ENCODE peak calls at places on chromosome 13, in four cellular contexts. X is PC-9, T is GM23338, D is mammary epithelial cell. Q is an unnamed sample.

GRCh38 chr13:40664100-40665060 is 2.1 kb downstream of the FOXO1 start:
- DNase-seq in T (peak), D (peak), X (peak), Q (peak)

GRCh38 chr13:113086031-113086750 is 19.4 kb upstream of the F7 start:
- DNase-seq in T (peak), D (no peak), X (no peak), Q (peak)

GRCh38 chr13:26518433-26519084 is 38.9 kb upstream of the WASF3 start:
- DNase-seq in D (no peak), X (no peak), T (peak), Q (peak)

GRCh38 chr13:37360556-37360955 is 238.0 kb downstream of the POSTN start:
- DNase-seq in T (no peak), X (no peak), D (no peak), Q (no peak)

GRCh38 chr13:63336549-63336948 is 1920.9 kb upstream of the PCDH20 start:
- DNase-seq in T (no peak), D (no peak), X (no peak), Q (no peak)

GRCh38 chr13:33649212-33649917 is 168.6 kb upstream of the RFC3 start:
- DNase-seq in D (no peak), T (no peak), X (no peak), Q (no peak)

GRCh38 chr13:67230774-67231480 is 791 bp upstream of the PCDH9 start:
- DNase-seq in T (peak), X (peak), D (peak), Q (peak)

GRCh38 chr13:50917572-50917971 is 8.0 kb downstream of the RNASEH2B start:
- DNase-seq in D (no peak), X (no peak), T (no peak), Q (no peak)

GRCh38 chr13:44768775-44769578 is 192.8 kb upstream of the TSC22D1 start:
- DNase-seq in T (no peak), D (peak), X (no peak), Q (no peak)

DNA sequence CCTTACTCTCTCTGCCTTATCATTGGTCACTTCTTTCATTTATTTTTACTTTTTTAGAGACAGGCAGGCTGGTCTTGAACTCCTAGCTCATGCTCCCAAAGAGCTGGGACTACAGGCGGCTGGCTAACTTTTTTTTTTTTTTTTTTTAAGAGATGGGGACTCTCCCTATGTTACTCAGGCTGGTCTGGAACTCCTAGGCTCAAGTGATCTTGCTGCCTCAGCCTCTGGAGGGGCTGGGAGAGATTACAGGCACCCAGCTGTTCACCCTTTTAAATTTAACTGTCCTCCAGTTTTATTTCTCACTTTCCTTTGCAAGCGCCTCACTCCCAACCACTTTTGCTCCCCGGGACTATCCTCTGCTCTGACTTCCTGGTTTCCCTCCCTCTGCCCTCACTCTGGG is 5.6 kb upstream of the CLDN10 start:
- DNase-seq in D (no peak), T (peak), X (no peak), Q (no peak)
- TF ChIP-seq EZH2 in D (no peak), T (no peak), X (no peak), Q (no peak)

GRCh38 chr13:32031025-32031814 is at the start of gene FRY:
- DNase-seq in T (peak), X (peak), D (peak), Q (peak)
- TF ChIP-seq EZH2 in T (no peak), X (no peak), D (no peak), Q (no peak)

DNA sequence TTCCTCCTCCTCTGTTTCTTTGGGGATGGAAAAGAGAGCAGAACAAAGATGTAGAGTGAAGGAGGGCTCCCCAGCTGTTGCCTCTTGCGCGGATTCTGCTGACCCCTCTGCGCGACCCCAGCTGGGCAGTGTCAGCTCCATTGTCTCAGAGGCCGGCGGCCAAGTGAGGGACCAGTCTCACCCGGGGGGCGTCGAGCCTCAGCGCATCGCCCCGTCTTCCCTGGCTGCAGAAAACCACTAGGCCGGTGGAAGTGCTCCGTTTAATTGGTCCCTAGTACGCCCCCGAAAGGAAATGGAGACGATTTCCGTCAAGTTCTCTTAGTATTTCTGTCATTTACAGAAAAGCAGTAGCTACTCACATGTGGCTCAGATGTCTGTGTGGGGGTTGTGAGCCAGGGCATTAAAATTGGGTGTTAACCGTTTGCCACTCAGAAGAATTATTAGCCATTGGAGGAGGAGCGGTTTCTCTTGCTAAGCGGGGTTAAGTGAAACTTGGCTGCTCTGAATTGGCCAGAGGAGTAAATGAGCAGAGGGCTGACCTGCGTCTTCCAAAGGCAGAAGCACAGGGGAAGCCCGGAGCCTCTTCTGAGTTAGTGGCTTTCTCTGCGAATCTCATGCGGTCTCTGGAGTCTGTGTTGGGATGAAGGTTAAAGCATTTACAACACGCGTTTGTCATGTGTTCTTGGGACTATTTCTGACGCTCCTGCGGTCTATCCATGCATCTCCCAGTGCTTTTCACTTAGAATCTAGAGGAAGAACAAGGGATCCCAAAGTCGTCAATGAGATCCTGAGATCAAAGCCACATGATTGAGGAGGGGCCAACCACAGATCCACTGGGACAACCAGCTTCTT is 132.8 kb upstream of the MYO16 start:
- DNase-seq in X (no peak), T (peak), D (no peak), Q (peak)
- TF ChIP-seq EZH2 in X (no peak), T (peak), D (peak), Q (peak)

DNA sequence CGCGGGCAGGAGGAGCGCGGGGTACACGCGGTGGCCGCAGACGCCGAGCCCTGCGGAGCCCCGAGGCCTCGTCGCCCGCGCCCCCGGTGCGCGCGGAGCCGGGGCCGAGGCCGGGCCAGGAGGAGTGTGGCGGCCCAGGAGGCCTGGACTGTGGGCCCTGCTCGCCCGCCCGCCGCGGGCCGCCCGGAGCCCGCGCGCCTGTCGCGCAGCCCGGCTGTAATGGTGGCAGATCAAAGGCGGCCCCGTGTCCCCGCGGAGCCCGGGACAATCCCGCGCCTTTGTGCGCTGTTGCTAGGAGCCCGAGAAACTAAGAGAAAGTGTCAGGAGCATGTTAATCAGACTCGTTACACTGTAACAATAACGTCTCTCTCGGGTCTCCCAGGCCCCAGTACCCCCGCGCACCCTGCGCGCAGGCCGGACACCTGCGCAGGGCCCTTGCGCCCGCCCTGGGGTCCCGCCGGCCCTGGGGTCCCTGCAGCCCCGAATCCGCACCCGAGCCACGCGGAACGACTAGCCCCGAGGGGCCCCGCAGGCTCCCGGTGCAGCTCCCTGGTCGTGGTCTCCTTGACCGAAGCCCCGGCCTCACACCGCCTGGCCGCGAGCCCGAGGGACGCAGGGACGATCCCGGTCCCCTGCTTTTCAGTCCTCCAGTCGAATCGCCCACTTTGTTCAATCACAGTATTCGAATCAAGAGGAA is 75.4 kb downstream of the ZIC5 start:
- DNase-seq in D (no peak), T (peak), X (no peak), Q (peak)
- TF ChIP-seq EZH2 in D (no peak), T (no peak), X (no peak), Q (no peak)

DNA sequence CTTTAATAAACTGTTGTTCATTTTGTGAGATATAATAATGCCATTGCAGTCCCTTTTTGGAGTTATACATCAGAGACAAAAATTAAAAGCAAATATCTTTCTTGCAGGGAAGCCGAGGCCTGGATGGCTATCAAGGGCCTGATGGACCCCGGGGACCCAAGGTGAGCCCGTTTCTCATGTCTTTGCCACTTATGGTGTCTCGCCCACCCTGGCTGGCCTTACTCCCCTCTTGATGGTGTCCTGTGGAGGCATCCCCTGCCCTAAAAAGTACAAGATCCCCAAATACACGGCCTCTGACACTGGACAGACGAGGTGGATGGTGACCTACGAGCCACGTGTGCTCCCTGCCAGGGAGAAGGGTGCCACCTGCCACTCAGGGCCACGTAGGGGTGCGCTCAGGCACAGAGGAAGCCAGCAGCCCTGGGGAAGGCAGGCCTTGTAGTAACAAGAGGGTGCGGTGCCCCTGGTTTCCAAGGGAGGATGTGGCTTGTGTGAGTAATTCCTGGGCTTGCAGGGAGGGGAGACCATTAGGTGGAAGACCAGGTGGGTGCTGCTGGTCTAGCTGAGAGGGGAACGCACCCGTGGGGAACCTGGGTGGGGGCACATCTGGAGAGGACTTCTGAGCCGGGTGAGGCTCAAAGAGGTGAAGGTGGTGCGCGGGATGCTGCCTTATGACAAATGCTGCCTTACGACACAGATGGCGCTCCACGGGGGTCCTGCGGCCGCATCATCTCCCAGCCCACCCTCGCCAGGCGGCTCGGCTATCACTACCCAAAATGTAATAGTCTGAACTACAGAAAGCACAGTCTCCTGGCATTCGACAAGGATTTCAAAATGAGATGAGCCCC is 115.6 kb downstream of the RAB20 start:
- DNase-seq in X (peak), D (peak), T (no peak), Q (no peak)
- TF ChIP-seq EZH2 in X (no peak), D (no peak), T (no peak), Q (no peak)

GRCh38 chr13:112053744-112054615 is 13.0 kb upstream of the SOX1 start:
- DNase-seq in T (peak), D (no peak), X (no peak), Q (peak)
- TF ChIP-seq EZH2 in T (peak), D (peak), X (no peak), Q (peak)

DNA sequence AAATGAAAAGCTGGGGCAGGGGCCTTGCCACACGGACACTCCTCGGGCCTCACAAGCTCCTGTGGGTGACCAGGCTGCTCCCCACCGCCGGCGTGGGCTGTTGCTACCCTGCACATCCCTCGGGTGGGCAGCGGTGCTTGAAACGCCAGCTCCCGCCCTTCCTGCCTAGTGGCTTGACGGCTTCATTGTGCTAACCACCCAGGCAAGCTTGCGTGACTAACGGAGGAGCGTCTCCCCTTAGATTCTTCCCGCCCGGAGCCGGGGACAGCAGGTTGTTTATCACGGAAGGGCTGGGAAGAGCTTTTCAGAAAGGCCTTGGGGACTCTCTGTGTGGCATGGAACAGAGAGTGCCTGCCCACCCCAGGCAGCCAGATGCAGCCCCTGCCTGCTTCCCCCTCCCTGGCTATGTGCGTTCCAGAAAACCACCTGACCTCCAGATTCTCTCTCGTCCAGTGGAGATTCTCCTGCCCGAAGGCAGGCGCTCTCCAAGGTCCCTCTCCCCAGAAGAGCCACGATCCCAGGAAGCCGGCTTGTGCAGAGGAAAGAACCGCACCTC is 153.4 kb downstream of the KATNAL1 start:
- DNase-seq in D (no peak), T (peak), X (no peak), Q (peak)
- TF ChIP-seq EZH2 in D (no peak), T (no peak), X (no peak), Q (no peak)

GRCh38 chr13:28099396-28100148 is 804 bp downstream of the FLT3 start:
- DNase-seq in D (no peak), T (peak), X (no peak), Q (peak)

GRCh38 chr13:28097503-28097902 is 2.9 kb downstream of the FLT3 start:
- DNase-seq in D (no peak), X (no peak), T (no peak), Q (no peak)

DNA sequence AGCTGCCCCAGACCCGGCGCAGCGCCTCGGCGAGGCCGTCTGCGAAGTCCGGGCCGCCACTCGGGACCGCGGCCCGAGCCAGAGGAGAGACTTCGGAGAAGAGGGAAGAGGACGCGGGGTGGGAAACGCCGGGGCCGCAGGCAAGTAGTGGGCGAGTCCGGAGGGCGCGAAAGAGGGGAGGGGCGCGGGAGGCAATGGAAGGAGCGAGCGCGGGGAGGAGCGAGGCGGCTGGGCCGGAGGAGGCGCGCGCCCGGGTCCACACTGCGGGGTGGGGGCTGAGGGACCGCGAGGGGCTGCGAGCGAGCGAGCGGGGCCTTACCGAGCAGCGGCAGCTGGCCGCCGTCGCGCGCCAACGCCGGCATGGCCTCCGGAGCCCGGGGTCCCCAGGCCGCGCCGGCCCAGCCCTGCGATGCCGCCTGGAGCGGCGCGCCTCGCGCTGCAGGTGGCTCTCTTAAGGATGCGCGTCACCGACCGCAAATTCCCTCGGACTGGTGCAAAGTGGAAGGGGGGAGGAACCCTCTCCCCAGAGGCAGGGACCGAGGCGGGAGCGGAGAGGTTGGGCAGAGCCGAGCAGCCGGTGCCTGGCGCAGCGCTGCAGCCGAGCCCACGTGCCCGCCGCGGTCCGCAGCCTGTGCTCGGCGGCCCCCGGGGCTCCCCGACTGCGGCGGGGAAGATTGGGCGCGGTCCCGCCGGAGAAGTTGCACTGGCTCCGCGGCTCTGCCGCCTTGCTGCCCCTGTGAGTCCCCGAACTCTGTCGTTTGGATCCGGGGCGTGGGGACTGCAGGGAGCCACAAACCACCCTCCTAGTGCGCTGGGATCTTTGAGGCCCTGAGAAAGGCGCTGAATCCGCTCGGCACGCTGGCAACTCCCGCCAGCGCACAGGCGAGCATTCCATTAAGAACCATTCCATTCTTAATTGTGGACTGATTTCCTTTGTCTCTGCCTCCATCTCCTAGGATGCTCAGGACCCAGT is at the start of gene FLT3:
- DNase-seq in D (peak), X (peak), T (peak), Q (peak)
- TF ChIP-seq EZH2 in D (peak), X (no peak), T (peak), Q (peak)

Q was measured in neural progenitor cell.